ENCODE peak calls at places on chromosomes 11 and 22, in five cellular contexts. V is thoracic aorta, Y is RWPE2, B is heart right ventricle, X is colonic mucosa. Q is an unnamed sample.

GRCh38 chr22:45885941-45886395 is 91.0 kb downstream of the WNT7B start:
- DNase-seq in Y (peak; percentile 68), X (no peak), B (no peak), V (no peak), Q (no peak)

GRCh38 chr11:125679397-125679796 is 1.2 kb downstream of the ACRV1 start:
- DNase-seq in B (no peak), Y (no peak), V (no peak), X (no peak), Q (no peak)

GRCh38 chr22:28800308-28801041 is at the start of gene XBP1:
- DNase-seq in X (peak; percentile 95), Y (peak; percentile 91), B (peak; percentile 96), V (peak; percentile 64), Q (peak; percentile 87)

GRCh38 chr11:76291576-76292526 is 85.5 kb upstream of the WNT11 start:
- DNase-seq in V (no peak), X (no peak), Y (no peak), B (no peak), Q (no peak)

GRCh38 chr11:21895686-21896085 is 297.2 kb upstream of the ANO5 start:
- DNase-seq in X (no peak), V (no peak), B (no peak), Y (no peak), Q (no peak)

GRCh38 chr22:30325724-30326703 is 727 bp downstream of the TBC1D10A start:
- DNase-seq in X (peak; percentile 58), Y (no peak), V (no peak), B (peak; percentile 42), Q (no peak)

GRCh38 chr11:14229472-14229871 is 129.5 kb downstream of the RRAS2 start:
- DNase-seq in X (no peak), Y (no peak), V (no peak), B (no peak), Q (no peak)

GRCh38 chr22:20751185-20751851 is 22.6 kb upstream of the SERPIND1 start:
- DNase-seq in X (no peak), Y (no peak), V (no peak), B (no peak), Q (no peak)

GRCh38 chr11:3950996-3951662 is 95.7 kb downstream of the STIM1 start:
- DNase-seq in V (no peak), B (no peak), X (no peak), Y (no peak), Q (no peak)

GRCh38 chr22:49724893-49725489 is 102.7 kb downstream of the BRD1 start:
- DNase-seq in Y (no peak), X (peak; percentile 53), V (no peak), B (peak; percentile 69), Q (peak; percentile 66)

GRCh38 chr11:125451400-125452124 is 44.5 kb downstream of the FEZ1 start:
- DNase-seq in X (peak; percentile 44), B (peak; percentile 59), Y (no peak), V (no peak), Q (no peak)

GRCh38 chr11:107836811-107837210 is 21.8 kb downstream of the SLC35F2 start:
- DNase-seq in B (no peak), V (no peak), Y (no peak), X (no peak), Q (no peak)

GRCh38 chr22:27487600-27488450 is 313.7 kb downstream of the MN1 start:
- DNase-seq in V (no peak), Y (no peak), X (peak; percentile 27), B (no peak), Q (no peak)

GRCh38 chr11:69664901-69665300 is 10.3 kb downstream of the LTO1 start:
- DNase-seq in Y (no peak), X (no peak), V (no peak), B (no peak), Q (no peak)

DNA sequence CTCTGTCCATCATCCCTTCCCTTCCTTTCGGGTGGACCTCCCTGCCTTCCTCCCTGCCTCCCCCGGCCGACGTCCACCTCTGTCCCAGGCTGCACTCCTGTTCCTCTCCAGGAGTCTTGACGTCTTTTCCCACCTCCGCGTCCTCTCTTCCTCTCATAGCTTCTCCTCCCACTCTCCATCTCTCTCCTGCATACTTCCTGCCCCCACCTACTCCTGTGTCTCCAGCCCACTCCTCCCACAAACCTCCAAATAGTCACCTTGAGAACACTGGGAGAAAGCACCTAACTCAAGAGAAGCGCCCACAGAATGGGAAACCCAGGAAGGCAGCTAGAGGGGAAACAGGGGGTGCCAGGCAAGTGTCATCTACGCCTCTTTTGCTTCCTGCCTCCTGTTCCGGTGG is 60.8 kb downstream of the PDE2A start:
- DNase-seq in V (no peak), B (no peak), Y (no peak), X (no peak), Q (no peak)
- H3K27ac ChIP-seq in V (no peak overlapping the region), B (no peak overlapping the region), Y (no peak overlapping the region), X (no peak overlapping the region), Q (no peak overlapping the region)

GRCh38 chr11:30092518-30092917 is 75.7 kb upstream of the KCNA4 start:
- DNase-seq in Y (no peak), B (no peak), X (no peak), V (no peak), Q (no peak)
- TF ChIP-seq CTCF in Y (no peak), B (no peak), X (no peak), V (no peak), Q (no peak)

DNA sequence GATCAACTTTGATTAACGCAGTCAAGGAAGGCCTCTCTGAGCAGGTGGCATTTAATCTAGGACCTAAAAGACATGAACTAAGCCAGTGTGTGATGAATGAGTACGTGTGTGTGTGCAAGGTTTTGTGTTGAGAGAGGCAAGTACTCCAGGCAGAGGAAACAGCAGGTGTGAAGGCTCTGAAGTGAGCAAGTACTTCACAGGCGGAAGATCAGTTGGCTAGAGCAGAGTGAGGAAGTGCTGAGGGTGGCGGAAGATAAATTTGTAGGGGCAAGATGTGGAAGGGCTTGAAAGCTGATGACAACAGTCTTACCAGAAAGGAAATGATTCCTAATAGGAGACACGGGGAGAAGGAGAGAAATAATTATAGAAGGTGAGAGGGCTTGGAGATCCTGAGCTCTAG is 6.7 kb downstream of the APIP start:
- DNase-seq in B (no peak), Y (no peak), V (no peak), X (no peak), Q (no peak)
- H3K27ac ChIP-seq in B (no peak overlapping the region), Y (no peak overlapping the region), V (no peak overlapping the region), X (no peak overlapping the region), Q (no peak overlapping the region)

GRCh38 chr22:38858492-38858891 is 13.5 kb downstream of the CBX6 start:
- DNase-seq in X (no peak), V (no peak), Y (no peak), B (no peak), Q (no peak)
- TF ChIP-seq CTCF in X (no peak), V (no peak), Y (no peak), B (no peak), Q (no peak)

DNA sequence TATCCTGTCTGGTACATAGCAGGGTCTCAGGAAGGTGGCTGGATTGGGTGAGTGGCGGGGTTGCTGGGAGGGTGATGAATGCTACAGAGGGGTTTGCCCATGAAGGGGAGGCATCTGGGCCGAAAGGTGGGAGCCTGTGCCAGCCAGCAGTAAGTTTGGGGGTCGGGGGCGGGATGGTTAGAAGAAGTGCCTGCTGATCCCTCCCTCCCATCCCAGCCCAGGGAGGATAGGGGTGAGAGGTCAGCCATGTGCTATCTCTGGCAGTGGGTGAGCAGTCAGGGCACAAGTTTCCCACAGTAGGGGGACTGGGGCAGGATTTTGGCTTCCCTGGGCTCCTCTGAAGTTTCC is 2.9 kb downstream of the CD82 start:
- DNase-seq in V (no peak), B (no peak), Y (peak; percentile 25), X (no peak), Q (no peak)
- H3K27ac ChIP-seq in V (peak overlapping the region; percentile 62), B (peak overlapping the region; percentile 45), Y (peak overlapping the region; percentile 83), X (peak overlapping the region; percentile 66), Q (peak overlapping the region; percentile 70)

GRCh38 chr11:1919428-1920127 is at the start of gene TNNT3:
- DNase-seq in X (no peak), B (no peak), Y (peak; percentile 51), V (no peak), Q (no peak)
- TF ChIP-seq CTCF in X (no peak), B (peak; percentile 20), Y (no peak), V (no peak), Q (no peak)

GRCh38 chr11:79206951-79207350 is 233.9 kb downstream of the TENM4 start:
- DNase-seq in X (no peak), B (no peak), V (no peak), Y (no peak), Q (no peak)
- H3K27ac ChIP-seq in X (no peak overlapping the region), B (no peak overlapping the region), V (no peak overlapping the region), Y (no peak overlapping the region), Q (no peak overlapping the region)

DNA sequence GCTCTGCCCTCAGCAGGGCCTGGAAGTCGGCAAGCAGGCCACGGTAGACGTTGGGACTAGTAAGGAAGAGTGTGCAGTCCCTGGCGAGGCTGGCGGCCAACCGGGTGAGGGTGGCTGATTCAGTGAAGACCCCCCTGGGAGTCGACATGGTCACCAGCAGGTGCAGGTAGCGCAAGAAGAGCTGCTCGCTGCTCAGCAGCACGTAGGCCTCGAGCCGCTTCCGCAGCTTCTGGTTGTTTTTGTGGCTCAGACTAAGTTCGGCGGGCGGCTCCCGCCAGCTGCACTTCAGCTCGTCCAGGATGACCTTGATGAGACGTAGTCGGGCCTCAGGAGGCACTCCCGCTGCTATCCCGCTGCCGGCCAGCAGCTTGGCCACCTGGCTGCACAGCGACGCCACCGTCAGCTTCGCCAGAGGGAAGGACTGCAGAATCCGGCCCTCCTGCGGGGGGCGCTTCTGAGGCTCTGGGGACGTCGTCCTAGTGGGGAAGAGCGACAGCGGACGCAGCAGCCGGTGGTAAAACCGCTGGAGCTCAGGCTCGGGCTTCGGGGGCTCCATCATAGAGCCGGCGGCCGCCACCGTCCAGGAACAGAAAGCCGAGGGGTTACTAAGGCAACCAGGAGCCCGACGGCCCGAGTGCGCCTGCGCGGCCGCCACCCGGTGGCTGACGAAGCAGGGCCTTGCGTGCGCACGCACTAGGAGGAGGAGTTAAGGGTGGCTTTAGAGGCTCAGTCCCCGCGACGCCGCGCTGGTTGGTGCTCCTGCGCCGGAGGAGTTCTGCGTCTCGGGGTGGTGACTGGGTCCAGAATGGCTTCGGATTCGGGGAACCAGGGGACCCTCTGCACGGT is at the start of the genes CCDC87 and CCS:
- DNase-seq in X (peak; percentile 99), Y (peak; percentile 95), B (peak; percentile 99), V (peak; percentile 96), Q (peak; percentile 99)
- TF ChIP-seq CTCF in X (peak; percentile 75), Y (peak; percentile 55), B (peak; percentile 87), V (peak; percentile 69), Q (peak; percentile 55)